ENCODE peak calls at places on chromosomes 12 and 14, in six cellular contexts. Y is lower leg skin, W is upper lobe of left lung, H is erythroblast, J is esophagus squamous epithelium, A is H54. U is an unnamed sample.
A peak's percentile ranks its signal among the peaks of the same experiment; 100 is the strongest.

GRCh38 chr12:25459541-25459951 is 93.5 kb downstream of the LMNTD1 start:
- DNase-seq in Y (no peak), W (peak; percentile 49), H (no peak), J (no peak), A (no peak), U (no peak)

GRCh38 chr14:70640938-70641547 is 673 bp upstream of the TTC9 start:
- DNase-seq in Y (no peak), W (peak; percentile 66), H (no peak), J (no peak), A (peak; percentile 44), U (peak; percentile 91)

GRCh38 chr14:34872822-34873590 is 2.2 kb downstream of the BAZ1A start:
- DNase-seq in Y (no peak), W (no peak), H (peak; percentile 99), J (no peak), A (no peak), U (no peak)

GRCh38 chr12:119178544-119179334 is at the start of gene HSPB8:
- DNase-seq in Y (peak; percentile 95), W (peak; percentile 92), H (no peak), J (no peak), A (peak; percentile 83), U (peak; percentile 99)

GRCh38 chr14:105249175-105250007 is 1.1 kb downstream of the BTBD6 start:
- DNase-seq in Y (no peak), W (peak; percentile 80), H (peak; percentile 49), J (no peak), A (no peak), U (no peak)

GRCh38 chr12:1995205-1995896 is 8.9 kb downstream of the DCP1B start:
- DNase-seq in Y (no peak), W (no peak), H (no peak), J (no peak), A (no peak), U (no peak)

GRCh38 chr12:7072024-7072423 is 11.5 kb downstream of the C1S start:
- DNase-seq in Y (no peak), W (no peak), H (no peak), J (no peak), A (no peak), U (no peak)

GRCh38 chr12:90305379-90305778 is 596.7 kb upstream of the ATP2B1 start:
- DNase-seq in Y (no peak), W (no peak), H (no peak), J (no peak), A (no peak), U (no peak)

GRCh38 chr12:101475751-101476305 is 692 bp downstream of the SPIC start:
- DNase-seq in Y (no peak), W (no peak), H (no peak), J (no peak), A (no peak), U (no peak)

GRCh38 chr12:124531906-124532305 is 35.5 kb downstream of the NCOR2 start:
- DNase-seq in Y (no peak), W (no peak), H (no peak), J (no peak), A (no peak), U (no peak)

GRCh38 chr14:101113108-101113612 is 209.6 kb upstream of the RTL1 start:
- DNase-seq in Y (peak; percentile 68), W (no peak), H (no peak), J (no peak), A (no peak), U (no peak)

GRCh38 chr14:92106095-92106937 is at the start of gene ATXN3:
- DNase-seq in Y (peak; percentile 99), W (peak; percentile 97), H (peak; percentile 99), J (peak; percentile 86), A (peak; percentile 94), U (peak; percentile 98)

GRCh38 chr12:27525373-27525772 is 1.4 kb downstream of the PPFIBP1 start:
- DNase-seq in Y (no peak), W (no peak), H (no peak), J (no peak), A (peak; percentile 44), U (no peak)

GRCh38 chr12:122159879-122160278 is 14.1 kb downstream of the IL31 start:
- DNase-seq in Y (no peak), W (no peak), H (no peak), J (no peak), A (no peak), U (no peak)

GRCh38 chr14:103057028-103057371 is 349 bp downstream of the CDC42BPB start:
- DNase-seq in Y (no peak), W (no peak), H (no peak), J (no peak), A (peak; percentile 45), U (no peak)

GRCh38 chr14:65100905-65101541 is 1.3 kb downstream of the MAX start:
- DNase-seq in Y (no peak), W (no peak), H (no peak), J (no peak), A (no peak), U (no peak)

GRCh38 chr14:56341766-56342418 is 223.7 kb downstream of the PELI2 start:
- DNase-seq in Y (no peak), W (no peak), H (no peak), J (no peak), A (no peak), U (no peak)

GRCh38 chr14:85590784-85591183 is 60.8 kb downstream of the FLRT2 start:
- DNase-seq in Y (no peak), W (no peak), H (no peak), J (no peak), A (no peak), U (no peak)

GRCh38 chr14:63323148-63323547 is 4.4 kb upstream of the GPHB5 start:
- DNase-seq in Y (no peak), W (no peak), H (no peak), J (no peak), A (no peak), U (no peak)

GRCh38 chr12:40959041-40959440 is 229.1 kb upstream of the PDZRN4 start:
- DNase-seq in Y (no peak), W (no peak), H (no peak), J (no peak), A (no peak), U (no peak)

GRCh38 chr12:68400231-68400829 is 68.2 kb upstream of the MDM1 start:
- DNase-seq in Y (no peak), W (no peak), H (no peak), J (no peak), A (no peak), U (no peak)

DNA sequence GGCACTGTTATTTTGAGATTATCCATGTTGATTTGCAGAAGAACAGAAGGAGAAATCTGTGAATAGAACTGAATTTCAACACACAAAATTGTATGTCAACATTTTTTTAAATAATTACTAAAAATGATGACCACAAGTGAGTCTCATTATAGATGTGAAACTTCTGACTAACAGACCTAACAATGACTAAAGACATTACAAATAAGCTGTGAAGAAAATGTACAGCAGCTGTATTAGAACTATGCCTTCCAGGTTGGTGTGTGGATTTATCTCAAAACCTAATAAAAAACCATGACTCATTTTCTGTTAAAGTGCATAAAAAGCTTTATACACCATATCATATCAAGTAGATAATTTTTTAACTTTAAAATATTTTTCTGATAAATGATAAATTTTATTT is 22.5 kb upstream of the FOXG1 start:
- DNase-seq in Y (no peak), W (no peak), H (no peak), J (no peak), A (no peak), U (no peak)
- TF ChIP-seq POLR2A in Y (no peak), W (no peak), H (no peak), J (no peak), A (no peak), U (no peak)

GRCh38 chr14:100076133-100076532 is 10.9 kb downstream of the EVL start:
- DNase-seq in Y (no peak), W (no peak), H (peak; percentile 76), J (no peak), A (no peak), U (no peak)
- TF ChIP-seq POLR2A in Y (no peak), W (no peak), H (no peak), J (no peak), A (no peak), U (no peak)

GRCh38 chr12:108638141-108638823 is 4.6 kb upstream of the SELPLG start:
- DNase-seq in Y (peak; percentile 83), W (no peak), H (no peak), J (no peak), A (no peak), U (peak; percentile 29)
- TF ChIP-seq POLR2A in Y (no peak), W (no peak), H (no peak), J (no peak), A (no peak), U (no peak)

DNA sequence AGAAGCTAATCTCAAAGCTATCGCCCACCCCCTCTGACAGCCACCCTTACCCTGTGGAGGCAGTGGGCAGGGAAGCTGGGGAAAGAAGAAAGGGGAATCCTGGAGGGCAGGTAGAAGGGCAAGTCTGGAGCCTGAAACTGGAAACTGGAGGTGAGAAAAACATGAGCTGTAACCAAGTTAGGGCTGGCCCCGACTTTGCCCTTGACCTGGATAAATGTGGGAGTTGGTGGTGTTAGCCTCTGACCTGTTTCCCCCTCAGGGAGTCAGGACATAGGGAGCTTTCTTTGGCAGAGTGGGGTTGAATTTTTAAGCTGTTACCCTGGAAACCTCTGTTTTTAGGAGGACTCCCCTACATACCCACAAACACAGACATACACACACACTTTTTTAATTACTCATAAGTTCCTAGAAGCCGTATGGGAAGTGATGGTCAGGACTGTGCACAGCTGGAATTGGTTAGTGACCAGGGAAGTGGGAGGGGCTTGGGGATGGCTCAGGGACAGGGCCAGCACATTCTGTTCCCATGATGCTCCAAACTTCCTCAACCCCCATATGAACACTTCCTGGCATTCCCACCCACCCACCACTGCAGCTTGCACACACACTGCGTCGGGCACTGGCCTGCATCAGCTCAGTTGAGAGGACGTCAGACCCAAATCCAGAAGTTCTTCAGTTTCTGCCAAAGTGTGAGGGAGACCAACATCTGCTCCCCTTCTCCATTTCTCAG is 5.0 kb upstream of the MMP19 start:
- DNase-seq in Y (peak; percentile 97), W (peak; percentile 68), H (no peak), J (peak; percentile 42), A (peak; percentile 76), U (peak; percentile 80)
- TF ChIP-seq POLR2A in Y (no peak), W (no peak), H (no peak), J (no peak), A (peak; percentile 52), U (peak; percentile 69)

GRCh38 chr12:105264771-105265170 is 28.8 kb upstream of the APPL2 start:
- DNase-seq in Y (no peak), W (no peak), H (no peak), J (no peak), A (no peak), U (no peak)
- TF ChIP-seq POLR2A in Y (no peak), W (no peak), H (no peak), J (no peak), A (no peak), U (no peak)

U was measured in gastrocnemius medialis.